ENCODE peak calls at places on chromosome 20, in seven cellular contexts. One of them, this sample, is unnamed. For H3K4me1, the result is how much of the 10 kb centered on the place peaks cover.

GRCh38 chr20:62918830-62919229 is 7.5 kb downstream of the DIDO1 start:
- DNase-seq in left ventricle myocardium inferior: no peak
- DNase-seq in HepG2: no peak
- DNase-seq in fibroblast of lung: no peak
- DNase-seq in cardiac muscle cell: no peak
- DNase-seq in body of pancreas: no peak
- DNase-seq in stomach: no peak
- DNase-seq in this sample: no peak

GRCh38 chr20:48754269-48754668 is 73.5 kb downstream of the PREX1 start:
- DNase-seq in left ventricle myocardium inferior: no peak
- DNase-seq in HepG2: no peak
- DNase-seq in fibroblast of lung: no peak
- DNase-seq in cardiac muscle cell: no peak
- DNase-seq in body of pancreas: no peak
- DNase-seq in stomach: no peak
- DNase-seq in this sample: no peak

GRCh38 chr20:4657096-4657495 is 64.6 kb upstream of the PRND start:
- DNase-seq in left ventricle myocardium inferior: no peak
- DNase-seq in HepG2: no peak
- DNase-seq in fibroblast of lung: no peak
- DNase-seq in cardiac muscle cell: no peak
- DNase-seq in body of pancreas: no peak
- DNase-seq in stomach: no peak
- DNase-seq in this sample: no peak

GRCh38 chr20:50095476-50096078 is 17.4 kb downstream of the UBE2V1 start:
- DNase-seq in left ventricle myocardium inferior: no peak
- DNase-seq in HepG2: no peak
- DNase-seq in fibroblast of lung: no peak
- DNase-seq in cardiac muscle cell: no peak
- DNase-seq in body of pancreas: no peak
- DNase-seq in stomach: no peak
- DNase-seq in this sample: no peak

GRCh38 chr20:32780749-32781402 is 18.7 kb downstream of the DNMT3B start:
- DNase-seq in left ventricle myocardium inferior: no peak
- DNase-seq in HepG2: no peak
- DNase-seq in fibroblast of lung: no peak
- DNase-seq in cardiac muscle cell: no peak
- DNase-seq in body of pancreas: no peak
- DNase-seq in stomach: no peak
- DNase-seq in this sample: no peak

GRCh38 chr20:6178537-6178936 is 55.7 kb upstream of the FERMT1 start:
- DNase-seq in left ventricle myocardium inferior: no peak
- DNase-seq in HepG2: peak
- DNase-seq in fibroblast of lung: peak
- DNase-seq in cardiac muscle cell: peak
- DNase-seq in body of pancreas: no peak
- DNase-seq in stomach: no peak
- DNase-seq in this sample: peak

GRCh38 chr20:45801851-45802250 is 10.1 kb downstream of the DNTTIP1 start:
- DNase-seq in left ventricle myocardium inferior: no peak
- DNase-seq in HepG2: no peak
- DNase-seq in fibroblast of lung: no peak
- DNase-seq in cardiac muscle cell: no peak
- DNase-seq in body of pancreas: no peak
- DNase-seq in stomach: no peak
- DNase-seq in this sample: no peak

GRCh38 chr20:48630342-48631075 is 197.3 kb downstream of the PREX1 start:
- DNase-seq in left ventricle myocardium inferior: no peak
- DNase-seq in HepG2: no peak
- DNase-seq in fibroblast of lung: peak
- DNase-seq in cardiac muscle cell: no peak
- DNase-seq in body of pancreas: no peak
- DNase-seq in stomach: no peak
- DNase-seq in this sample: no peak

GRCh38 chr20:62362991-62363919 is 3.9 kb downstream of the LAMA5 start:
- DNase-seq in left ventricle myocardium inferior: peak
- DNase-seq in HepG2: no peak
- DNase-seq in fibroblast of lung: no peak
- DNase-seq in cardiac muscle cell: no peak
- DNase-seq in body of pancreas: peak
- DNase-seq in stomach: no peak
- DNase-seq in this sample: no peak

GRCh38 chr20:22905667-22906066 is 129.4 kb upstream of the SSTR4 start:
- DNase-seq in left ventricle myocardium inferior: peak
- DNase-seq in HepG2: no peak
- DNase-seq in fibroblast of lung: peak
- DNase-seq in cardiac muscle cell: no peak
- DNase-seq in body of pancreas: peak
- DNase-seq in stomach: no peak
- DNase-seq in this sample: no peak

GRCh38 chr20:12640255-12640654 is 368.5 kb upstream of the SPTLC3 start:
- DNase-seq in left ventricle myocardium inferior: no peak
- DNase-seq in HepG2: no peak
- DNase-seq in fibroblast of lung: no peak
- DNase-seq in cardiac muscle cell: no peak
- DNase-seq in body of pancreas: no peak
- DNase-seq in stomach: no peak
- DNase-seq in this sample: no peak

GRCh38 chr20:20211274-20211987 is 156.5 kb upstream of the INSM1 start:
- DNase-seq in left ventricle myocardium inferior: no peak
- DNase-seq in HepG2: no peak
- DNase-seq in fibroblast of lung: no peak
- DNase-seq in cardiac muscle cell: no peak
- DNase-seq in body of pancreas: no peak
- DNase-seq in stomach: no peak
- DNase-seq in this sample: no peak

GRCh38 chr20:2922957-2923356 is 49.7 kb downstream of the PTPRA start:
- DNase-seq in left ventricle myocardium inferior: no peak
- DNase-seq in HepG2: no peak
- DNase-seq in fibroblast of lung: no peak
- DNase-seq in cardiac muscle cell: no peak
- DNase-seq in body of pancreas: no peak
- DNase-seq in stomach: no peak
- DNase-seq in this sample: no peak

GRCh38 chr20:37915800-37916570 is 13.1 kb downstream of the VSTM2L start:
- DNase-seq in left ventricle myocardium inferior: peak
- DNase-seq in HepG2: peak
- DNase-seq in fibroblast of lung: no peak
- DNase-seq in cardiac muscle cell: peak
- DNase-seq in body of pancreas: no peak
- DNase-seq in stomach: peak
- DNase-seq in this sample: no peak

GRCh38 chr20:5696011-5696559 is 54.1 kb upstream of the SHLD1 start:
- DNase-seq in left ventricle myocardium inferior: no peak
- DNase-seq in HepG2: peak
- DNase-seq in fibroblast of lung: peak
- DNase-seq in cardiac muscle cell: no peak
- DNase-seq in body of pancreas: no peak
- DNase-seq in stomach: peak
- DNase-seq in this sample: no peak

GRCh38 chr20:676315-676937 is 824 bp upstream of the SCRT2 start:
- DNase-seq in left ventricle myocardium inferior: no peak
- DNase-seq in HepG2: no peak
- DNase-seq in fibroblast of lung: no peak
- DNase-seq in cardiac muscle cell: no peak
- DNase-seq in body of pancreas: peak
- DNase-seq in stomach: no peak
- DNase-seq in this sample: no peak

GRCh38 chr20:45083127-45083526 is 17.8 kb downstream of the KCNS1 start:
- DNase-seq in left ventricle myocardium inferior: no peak
- DNase-seq in HepG2: no peak
- DNase-seq in fibroblast of lung: no peak
- DNase-seq in cardiac muscle cell: no peak
- DNase-seq in body of pancreas: no peak
- DNase-seq in stomach: no peak
- DNase-seq in this sample: no peak

GRCh38 chr20:57264151-57264792 is 2.2 kb downstream of the BMP7 start:
- DNase-seq in left ventricle myocardium inferior: peak
- DNase-seq in HepG2: peak
- DNase-seq in fibroblast of lung: no peak
- DNase-seq in cardiac muscle cell: peak
- DNase-seq in body of pancreas: peak
- DNase-seq in stomach: peak
- DNase-seq in this sample: no peak
- H3K4me3 ChIP-seq in left ventricle myocardium inferior: peak
- H3K4me3 ChIP-seq in HepG2: no peak
- H3K4me3 ChIP-seq in fibroblast of lung: no peak
- H3K4me3 ChIP-seq in cardiac muscle cell: peak
- H3K4me3 ChIP-seq in body of pancreas: no peak
- H3K4me3 ChIP-seq in stomach: peak
- H3K4me3 ChIP-seq in this sample: peak

GRCh38 chr20:51586005-51586440 is 43.5 kb upstream of the NFATC2 start:
- DNase-seq in left ventricle myocardium inferior: no peak
- DNase-seq in HepG2: no peak
- DNase-seq in fibroblast of lung: peak
- DNase-seq in cardiac muscle cell: no peak
- DNase-seq in body of pancreas: no peak
- DNase-seq in stomach: no peak
- DNase-seq in this sample: no peak
- H3K27ac ChIP-seq in left ventricle myocardium inferior: no peak
- H3K27ac ChIP-seq in HepG2: no peak
- H3K27ac ChIP-seq in fibroblast of lung: no peak
- H3K27ac ChIP-seq in cardiac muscle cell: peak
- H3K27ac ChIP-seq in body of pancreas: no peak
- H3K27ac ChIP-seq in stomach: no peak
- H3K27ac ChIP-seq in this sample: no peak

DNA sequence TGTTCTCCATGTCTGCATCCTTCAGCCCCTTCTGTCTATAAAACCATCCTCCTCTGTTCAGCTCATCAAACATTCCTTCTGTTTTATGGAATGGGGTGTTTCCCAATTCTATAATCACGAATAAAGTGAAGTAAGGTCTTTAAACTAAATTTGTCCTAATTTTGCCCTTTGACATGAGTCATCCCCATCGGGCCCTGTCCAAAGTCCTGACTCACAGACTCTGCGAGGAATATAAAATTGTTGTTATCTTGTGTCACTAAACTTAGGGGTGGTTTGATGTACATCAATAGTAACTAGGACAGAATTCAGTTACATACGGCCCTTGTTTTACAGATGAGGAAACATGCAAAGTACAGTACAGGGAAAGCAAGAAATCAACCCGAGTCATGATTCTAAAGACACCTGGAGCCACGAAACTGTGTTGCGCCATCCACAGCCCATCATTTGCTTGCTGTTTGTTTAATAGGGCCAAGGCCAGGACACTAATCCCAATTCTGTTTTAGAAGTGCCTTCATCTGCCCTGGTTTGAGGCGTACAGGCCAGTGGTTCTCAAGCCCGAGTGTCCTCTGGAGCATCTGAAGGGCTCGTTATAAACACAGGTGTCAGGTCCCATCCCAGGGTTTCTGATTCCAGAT is 2.8 kb downstream of the ACSS1 start:
- DNase-seq in left ventricle myocardium inferior: no peak
- DNase-seq in HepG2: peak
- DNase-seq in fibroblast of lung: peak
- DNase-seq in cardiac muscle cell: no peak
- DNase-seq in body of pancreas: no peak
- DNase-seq in stomach: peak
- DNase-seq in this sample: no peak
- H3K4me1 ChIP-seq in left ventricle myocardium inferior: half or more
- H3K4me1 ChIP-seq in HepG2: half or more
- H3K4me1 ChIP-seq in fibroblast of lung: under half
- H3K4me1 ChIP-seq in cardiac muscle cell: under half
- H3K4me1 ChIP-seq in body of pancreas: half or more
- H3K4me1 ChIP-seq in stomach: half or more
- H3K4me1 ChIP-seq in this sample: under half

GRCh38 chr20:59625214-59625922 is 21.0 kb downstream of the PHACTR3 start:
- DNase-seq in left ventricle myocardium inferior: no peak
- DNase-seq in HepG2: no peak
- DNase-seq in fibroblast of lung: no peak
- DNase-seq in cardiac muscle cell: no peak
- DNase-seq in body of pancreas: no peak
- DNase-seq in stomach: no peak
- DNase-seq in this sample: no peak
- H3K4me3 ChIP-seq in left ventricle myocardium inferior: no peak
- H3K4me3 ChIP-seq in HepG2: no peak
- H3K4me3 ChIP-seq in fibroblast of lung: no peak
- H3K4me3 ChIP-seq in cardiac muscle cell: no peak
- H3K4me3 ChIP-seq in body of pancreas: no peak
- H3K4me3 ChIP-seq in stomach: no peak
- H3K4me3 ChIP-seq in this sample: no peak

DNA sequence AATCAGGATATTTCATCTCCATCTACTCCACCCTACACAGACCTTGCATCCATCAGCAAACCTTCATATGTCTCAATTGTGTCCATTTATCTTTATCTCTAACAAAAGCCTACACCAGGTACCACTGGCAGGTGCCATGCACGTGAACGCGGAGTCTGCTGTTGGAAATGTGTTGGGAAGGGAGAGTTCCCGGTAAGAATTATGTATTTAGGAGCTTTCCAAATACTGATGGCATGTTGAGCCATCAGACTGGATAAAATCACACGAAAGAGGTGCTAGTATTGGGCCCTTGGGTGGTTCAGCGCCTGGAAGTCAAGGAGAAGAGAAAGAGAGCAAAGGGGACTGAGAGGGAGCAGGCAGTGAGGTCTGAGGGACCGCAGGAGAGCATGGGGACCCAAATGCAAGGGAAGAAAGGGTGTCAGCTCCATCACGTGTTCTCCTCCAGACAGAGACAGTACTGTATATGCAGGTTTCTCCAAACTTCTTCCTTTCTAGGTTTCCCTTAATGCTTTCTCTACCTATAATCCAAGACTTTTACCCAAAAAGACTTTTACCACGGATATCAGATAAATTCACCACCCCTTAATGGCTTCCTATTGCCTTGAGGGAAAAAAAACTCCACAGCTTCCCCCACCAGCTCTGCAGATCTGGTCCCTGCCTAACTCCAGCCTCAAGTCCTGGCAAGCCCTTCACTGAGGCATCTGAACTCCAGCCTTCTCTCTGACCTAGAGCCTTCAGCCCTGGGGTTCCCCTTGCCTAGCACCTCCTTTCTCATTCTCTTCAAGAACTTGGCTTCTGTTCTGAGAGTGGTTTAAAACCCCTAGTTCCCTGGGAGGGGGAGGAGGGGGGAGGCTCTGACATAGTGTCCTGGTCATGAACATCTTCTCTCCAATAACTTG is 4.8 kb upstream of the ZNF217 start:
- DNase-seq in left ventricle myocardium inferior: no peak
- DNase-seq in HepG2: no peak
- DNase-seq in fibroblast of lung: no peak
- DNase-seq in cardiac muscle cell: no peak
- DNase-seq in body of pancreas: no peak
- DNase-seq in stomach: peak
- DNase-seq in this sample: no peak
- H3K27ac ChIP-seq in left ventricle myocardium inferior: no peak
- H3K27ac ChIP-seq in HepG2: no peak
- H3K27ac ChIP-seq in fibroblast of lung: no peak
- H3K27ac ChIP-seq in cardiac muscle cell: no peak
- H3K27ac ChIP-seq in body of pancreas: no peak
- H3K27ac ChIP-seq in stomach: peak
- H3K27ac ChIP-seq in this sample: no peak

DNA sequence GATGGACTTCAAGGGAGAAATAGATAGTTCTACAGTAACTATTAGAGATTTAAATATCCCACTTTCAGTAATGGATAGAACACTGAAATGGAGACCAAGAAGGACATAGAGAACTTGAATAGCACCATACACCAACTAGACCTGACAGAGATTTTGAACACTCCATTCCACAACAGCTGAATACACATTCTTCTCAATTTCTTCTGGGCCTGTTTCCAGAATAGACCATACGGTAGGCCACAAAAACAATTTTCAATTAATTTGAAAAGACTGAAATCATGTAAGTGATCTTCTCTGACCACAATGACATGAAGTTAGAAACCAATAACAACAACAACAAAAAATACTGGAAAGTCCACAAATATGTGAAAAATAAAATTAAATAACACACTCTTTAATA is 979.1 kb upstream of the FLRT3 start:
- DNase-seq in left ventricle myocardium inferior: no peak
- DNase-seq in HepG2: no peak
- DNase-seq in fibroblast of lung: no peak
- DNase-seq in cardiac muscle cell: no peak
- DNase-seq in body of pancreas: no peak
- DNase-seq in stomach: no peak
- DNase-seq in this sample: no peak
- H3K4me1 ChIP-seq in left ventricle myocardium inferior: under half
- H3K4me1 ChIP-seq in HepG2: under half
- H3K4me1 ChIP-seq in fibroblast of lung: under half
- H3K4me1 ChIP-seq in cardiac muscle cell: under half
- H3K4me1 ChIP-seq in body of pancreas: under half
- H3K4me1 ChIP-seq in stomach: under half
- H3K4me1 ChIP-seq in this sample: under half